ENCODE peak calls at places on chromosomes 6 and 20, in nine cellular contexts. E is psoas muscle, B is uterus, L is fibroblast of the aortic adventitia, Y is astrocyte of the spinal cord, N is GM06990, O is cardiac fibroblast, I is ovary, T is DND-41. Q is an unnamed sample.

GRCh38 chr6:109073344-109074235 is 21.1 kb downstream of the SESN1 start:
- DNase-seq in N (peak), L (peak), E (no peak), Y (peak), I (peak), O (peak), B (peak), T (peak), Q (peak)

GRCh38 chr20:60469829-60470228 is 511.6 kb downstream of the CDH26 start:
- DNase-seq in T (no peak), B (no peak), Y (no peak), E (no peak), N (no peak), L (no peak), I (no peak), O (no peak), Q (no peak)

GRCh38 chr6:160141001-160141726 is 19.5 kb downstream of the SLC22A1 start:
- DNase-seq in O (peak), B (peak), I (no peak), T (no peak), E (no peak), Y (peak), L (peak), N (no peak), Q (peak)

GRCh38 chr6:129730477-129731165 is 20.6 kb upstream of the ARHGAP18 start:
- DNase-seq in E (no peak), I (no peak), L (peak), N (peak), O (peak), Y (peak), B (no peak), T (peak), Q (peak)

GRCh38 chr6:145815351-145815772 is 767 bp upstream of the FBXO30 start:
- DNase-seq in B (peak), E (no peak), I (no peak), O (peak), N (no peak), L (no peak), T (peak), Y (peak), Q (peak)

GRCh38 chr6:168326294-168327261 is 7.0 kb upstream of the DACT2 start:
- DNase-seq in O (peak), E (no peak), N (no peak), T (no peak), B (no peak), I (no peak), Y (peak), L (peak), Q (no peak)

GRCh38 chr6:168414696-168415095 is 26.3 kb upstream of the SMOC2 start:
- DNase-seq in O (peak), I (no peak), L (peak), Y (no peak), N (no peak), B (no peak), T (no peak), E (no peak), Q (peak)

GRCh38 chr20:37988555-37988954 is 44.7 kb downstream of the TTI1 start:
- DNase-seq in N (no peak), O (no peak), I (no peak), Y (peak), B (no peak), L (no peak), E (no peak), T (no peak), Q (no peak)

GRCh38 chr6:21496749-21497148 is 96.8 kb upstream of the SOX4 start:
- DNase-seq in E (no peak), B (no peak), Y (no peak), N (no peak), T (no peak), L (peak), O (peak), I (no peak), Q (peak)

GRCh38 chr6:64049736-64050135 is 414.1 kb downstream of the PHF3 start:
- DNase-seq in E (no peak), I (no peak), O (no peak), N (no peak), Y (no peak), T (no peak), B (no peak), L (no peak), Q (no peak)

GRCh38 chr6:127880452-127880851 is 20.4 kb downstream of the THEMIS start:
- DNase-seq in B (no peak), Y (no peak), I (no peak), O (no peak), E (no peak), T (no peak), L (no peak), N (no peak), Q (no peak)

GRCh38 chr6:124676033-124676432 is 286.2 kb upstream of the RNF217 start:
- DNase-seq in L (no peak), N (no peak), E (no peak), I (no peak), O (peak), B (no peak), T (no peak), Y (peak), Q (peak)

GRCh38 chr6:40387871-40388264 is 199.3 kb downstream of the LRFN2 start:
- DNase-seq in B (no peak), T (peak), E (no peak), I (no peak), N (no peak), Y (no peak), O (no peak), L (no peak), Q (no peak)

DNA sequence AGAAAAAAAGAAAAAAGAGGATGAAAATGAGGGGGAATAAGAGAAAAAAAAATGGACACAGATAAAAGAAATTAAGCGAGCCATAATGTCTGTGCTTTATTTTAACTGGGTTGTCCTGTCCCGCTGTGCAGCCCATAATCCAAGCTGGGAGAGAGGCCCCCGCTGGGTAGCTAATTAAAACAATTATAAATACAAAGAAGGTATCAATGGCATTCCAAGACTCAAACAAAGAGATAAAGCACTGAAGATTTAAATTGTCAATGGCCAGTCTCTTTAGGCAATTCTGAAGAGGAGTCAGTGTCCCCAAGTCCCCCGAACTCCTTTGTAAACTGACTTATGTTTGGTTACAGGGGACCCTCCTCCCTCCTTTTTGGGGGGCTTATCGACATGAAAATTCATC is 143.2 kb downstream of the ZFP64 start:
- DNase-seq in B (no peak), L (no peak), I (no peak), E (no peak), N (no peak), O (no peak), Y (no peak), T (no peak), Q (no peak)
- H3K4me3 ChIP-seq in B (no peak), L (no peak), I (no peak), E (no peak), N (no peak), O (no peak), Y (no peak), T (no peak), Q (no peak)

GRCh38 chr20:51333971-51334370 is 208.5 kb downstream of the NFATC2 start:
- DNase-seq in O (no peak), E (no peak), T (no peak), B (no peak), L (no peak), I (no peak), N (no peak), Y (no peak), Q (no peak)

GRCh38 chr20:51334609-51335008 is 207.9 kb downstream of the NFATC2 start:
- DNase-seq in O (no peak), T (no peak), Y (no peak), B (no peak), N (no peak), E (no peak), I (no peak), L (no peak), Q (no peak)

GRCh38 chr20:51337126-51337805 is 205.3 kb downstream of the NFATC2 start:
- DNase-seq in O (no peak), I (no peak), L (no peak), T (no peak), N (no peak), Y (no peak), B (no peak), E (no peak), Q (no peak)

GRCh38 chr20:51333446-51333845 is 209.1 kb downstream of the NFATC2 start:
- DNase-seq in B (no peak), E (no peak), I (no peak), N (no peak), L (no peak), Y (no peak), O (no peak), T (no peak), Q (no peak)

DNA sequence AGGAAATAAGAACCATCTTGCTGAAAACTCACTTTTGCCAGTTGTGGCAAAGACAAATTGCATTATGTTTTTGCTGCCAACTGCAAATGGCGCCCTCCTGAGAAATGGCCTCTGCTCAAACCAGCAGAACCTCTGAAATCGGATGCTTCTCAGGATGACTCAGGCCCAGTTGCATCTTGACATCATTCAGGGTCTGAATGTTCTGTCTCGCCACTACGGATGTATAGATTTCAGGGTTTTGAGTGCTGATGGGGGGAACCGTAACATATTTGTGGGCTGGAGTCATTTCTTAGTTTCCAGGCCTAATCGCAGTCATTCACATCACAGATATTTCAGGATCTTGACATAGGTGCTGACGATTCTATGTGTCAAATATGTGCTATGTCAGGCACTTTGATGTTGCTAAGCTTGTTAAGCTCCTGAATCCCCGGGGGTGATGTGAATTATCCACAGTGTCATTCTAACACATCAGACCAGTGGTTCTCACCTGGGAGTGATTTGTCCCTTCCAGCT is 207.1 kb downstream of the NFATC2 start:
- DNase-seq in E (no peak), Y (peak), I (no peak), L (peak), N (peak), O (peak), T (no peak), B (no peak), Q (peak)
- TF ChIP-seq CTCF in E (no peak), Y (peak), I (no peak), L (no peak), N (no peak), O (no peak), T (no peak), B (no peak), Q (peak)

GRCh38 chr20:9070304-9070703 is 1.4 kb downstream of the PLCB4 start:
- DNase-seq in Y (no peak), E (no peak), L (no peak), N (no peak), O (no peak), I (no peak), T (no peak), B (no peak), Q (no peak)
- H3K4me3 ChIP-seq in Y (no peak), E (peak), L (no peak), N (no peak), O (no peak), I (no peak), T (no peak), B (no peak), Q (no peak)

GRCh38 chr6:33030245-33030644 is 20.9 kb upstream of the HLA-DOA start:
- DNase-seq in Y (no peak), N (no peak), B (no peak), I (no peak), T (no peak), L (no peak), E (no peak), O (no peak), Q (no peak)
- TF ChIP-seq CTCF in Y (no peak), N (no peak), B (no peak), I (no peak), T (no peak), L (no peak), E (no peak), O (no peak), Q (no peak)

DNA sequence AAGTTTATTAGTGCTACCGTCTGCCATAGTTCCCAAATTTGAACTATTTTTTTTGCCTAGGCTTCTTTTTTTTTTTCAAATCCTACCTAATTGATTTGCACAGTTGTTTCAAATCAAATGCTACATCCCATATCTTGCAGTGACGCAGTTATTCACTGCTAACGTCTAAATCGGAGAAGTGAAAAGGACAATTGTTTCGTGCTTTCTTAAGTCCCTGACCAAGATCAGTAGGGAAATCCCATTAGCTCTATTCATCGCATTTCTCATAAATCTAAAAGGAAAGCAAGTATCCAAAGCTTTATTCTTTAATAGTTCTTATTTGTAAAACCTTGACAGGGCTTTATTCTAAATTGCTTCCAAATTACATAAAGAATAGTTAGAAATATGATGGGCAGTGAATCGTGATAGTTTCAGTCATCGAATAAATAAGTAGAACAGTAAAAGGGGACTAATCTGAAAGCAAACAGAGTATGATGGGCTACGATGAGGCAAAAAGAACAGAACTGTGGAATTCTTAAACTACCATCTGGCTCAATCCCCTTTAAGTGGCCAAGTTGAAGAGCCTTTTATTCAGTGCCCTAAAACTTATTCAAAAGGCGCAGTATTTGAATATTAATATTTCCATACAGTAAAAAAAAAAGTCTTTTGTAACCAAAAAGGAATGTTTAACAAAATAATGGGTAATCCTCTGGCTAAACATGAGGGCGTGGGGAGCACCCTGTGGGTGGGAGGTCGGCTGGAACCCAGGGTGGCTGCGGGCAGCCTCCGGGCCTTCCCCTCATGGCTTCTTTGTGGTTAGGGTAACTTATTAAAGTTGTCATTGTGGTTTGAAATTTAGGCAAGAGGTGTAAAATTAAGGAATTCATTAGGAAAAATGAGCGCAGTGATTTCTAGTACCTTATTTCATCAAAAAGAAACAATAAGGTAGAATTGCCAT is 3.0 kb upstream of the ARID1B start:
- DNase-seq in O (peak), N (no peak), T (no peak), E (no peak), I (no peak), L (peak), Y (no peak), B (no peak), Q (peak)
- H3K4me3 ChIP-seq in O (no peak), N (no peak), T (no peak), E (peak), I (no peak), L (no peak), Y (no peak), B (peak), Q (no peak)

GRCh38 chr20:32603046-32603726 is 18.1 kb upstream of the NOL4L start:
- DNase-seq in N (peak), E (no peak), L (no peak), O (no peak), B (no peak), Y (no peak), I (no peak), T (no peak), Q (no peak)
- TF ChIP-seq CTCF in N (no peak), E (no peak), L (no peak), O (no peak), B (no peak), Y (no peak), I (no peak), T (no peak), Q (no peak)

DNA sequence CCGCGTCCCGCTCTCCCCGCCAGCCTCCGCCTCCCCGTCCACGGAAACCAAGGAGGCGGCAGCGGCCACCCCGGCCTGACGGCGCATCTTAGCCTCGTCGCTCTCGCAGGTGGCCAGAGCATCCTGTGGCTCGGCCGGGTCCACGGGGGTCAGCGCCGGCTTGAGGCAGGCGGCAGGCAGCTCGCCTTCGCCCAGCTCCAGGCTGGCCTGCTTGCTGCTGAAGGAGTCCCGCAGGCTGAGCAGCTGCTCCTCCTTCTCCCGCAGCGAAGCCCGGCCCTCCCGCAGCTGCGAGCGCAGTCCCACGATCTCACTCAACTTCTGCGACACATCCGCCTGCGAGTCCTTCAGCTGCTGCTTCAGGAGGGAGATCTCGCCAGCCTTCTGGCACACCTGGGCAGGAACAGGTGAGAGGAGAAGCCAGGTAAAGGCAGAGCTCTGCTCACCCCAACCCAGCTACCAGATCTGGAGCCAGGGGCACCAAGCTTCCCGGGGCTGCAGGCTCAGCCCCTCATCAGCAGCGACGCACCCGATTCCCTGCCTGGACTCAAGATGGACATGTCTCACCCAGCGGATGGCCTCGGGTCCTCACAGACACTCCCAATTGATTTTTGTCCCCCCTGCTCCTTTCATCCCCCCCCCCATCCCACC is 5.2 kb upstream of the FASTKD5 start:
- DNase-seq in E (no peak), I (no peak), B (no peak), N (no peak), T (no peak), L (no peak), O (no peak), Y (no peak), Q (no peak)
- H3K4me3 ChIP-seq in E (peak), I (no peak), B (no peak), N (no peak), T (no peak), L (no peak), O (no peak), Y (no peak), Q (no peak)

DNA sequence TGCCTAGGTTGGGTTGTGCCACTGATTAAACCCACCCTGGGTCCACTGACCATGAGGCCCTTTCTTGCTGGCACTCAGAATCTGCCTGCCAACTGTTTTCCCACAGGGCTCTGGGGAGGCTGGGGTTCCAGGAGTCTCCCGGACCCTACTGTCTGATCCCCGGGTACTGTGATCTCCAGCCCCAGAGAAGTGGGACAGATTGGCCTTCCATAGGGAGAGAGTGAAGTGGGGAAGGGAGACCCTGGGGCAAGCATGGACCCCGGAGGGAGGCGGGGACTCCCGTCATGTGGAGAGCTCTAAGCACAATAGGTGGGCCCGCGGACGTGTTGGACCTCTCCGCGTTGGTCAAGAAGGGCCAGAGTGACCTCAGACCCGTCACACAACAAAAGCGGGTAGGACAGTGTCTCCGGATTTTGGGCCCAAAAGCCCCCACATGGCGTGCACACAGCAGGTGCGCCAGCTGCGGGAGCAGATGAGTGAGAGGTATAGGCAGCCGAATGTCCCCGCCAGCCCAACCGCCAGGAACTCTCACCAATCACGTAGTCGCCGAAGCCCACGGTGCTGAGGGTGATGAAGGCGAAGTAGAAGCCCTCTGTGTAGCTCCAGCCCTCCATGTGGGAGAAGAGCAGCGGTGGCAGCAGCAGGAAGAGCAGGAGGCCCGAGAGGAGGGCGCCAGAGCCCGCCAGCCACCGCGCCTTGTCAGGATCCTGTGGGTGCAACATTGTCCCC is 10.6 kb downstream of the KCNK17 start:
- DNase-seq in I (no peak), Y (no peak), N (no peak), E (no peak), B (no peak), T (no peak), O (no peak), L (no peak), Q (no peak)
- TF ChIP-seq CTCF in I (no peak), Y (no peak), N (no peak), E (no peak), B (no peak), T (no peak), O (no peak), L (no peak), Q (no peak)

GRCh38 chr6:135362124-135362523 is 135.4 kb downstream of the AHI1 start:
- DNase-seq in E (no peak), B (no peak), N (no peak), Y (no peak), T (no peak), L (no peak), O (no peak), I (no peak), Q (no peak)

GRCh38 chr6:135354407-135354806 is 143.1 kb downstream of the AHI1 start:
- DNase-seq in E (no peak), B (no peak), T (no peak), O (no peak), N (no peak), Y (no peak), I (no peak), L (no peak), Q (no peak)

GRCh38 chr6:135358907-135359459 is 138.6 kb downstream of the AHI1 start:
- DNase-seq in B (no peak), I (no peak), T (no peak), O (peak), E (no peak), L (peak), N (no peak), Y (peak), Q (peak)

GRCh38 chr6:135360222-135360621 is 137.3 kb downstream of the AHI1 start:
- DNase-seq in E (no peak), T (no peak), I (no peak), L (no peak), N (no peak), B (no peak), O (no peak), Y (no peak), Q (no peak)

DNA sequence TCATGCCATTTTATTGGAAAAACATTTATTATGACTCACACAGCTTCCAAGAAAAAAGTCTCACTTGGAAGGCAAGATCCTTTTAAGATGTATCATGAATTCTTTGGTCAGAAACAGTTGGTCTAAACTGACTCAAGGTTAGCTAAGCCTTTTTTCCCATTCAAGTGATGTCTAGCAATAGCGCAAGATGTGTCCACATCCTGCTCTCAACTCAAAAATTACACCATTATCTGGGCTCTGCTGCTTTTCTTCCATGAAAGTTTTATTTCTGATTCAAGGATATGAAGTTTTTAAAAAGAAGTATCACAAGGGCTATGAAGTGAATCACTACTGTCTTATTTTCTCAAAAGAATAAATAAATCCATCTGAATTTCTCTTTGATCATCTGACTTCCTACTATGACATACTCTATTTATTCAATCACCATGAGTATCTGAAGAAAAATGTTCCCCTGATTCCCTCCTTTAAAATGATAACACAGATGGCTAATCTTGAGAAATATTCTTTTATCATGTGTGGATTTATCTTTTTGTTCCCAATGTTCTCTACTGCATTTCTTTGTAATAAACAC is 139.2 kb downstream of the AHI1 start:
- DNase-seq in I (no peak), B (no peak), O (peak), Y (peak), E (no peak), T (no peak), N (no peak), L (peak), Q (peak)
- H3K4me3 ChIP-seq in I (no peak), B (no peak), O (no peak), Y (no peak), E (no peak), T (no peak), N (no peak), L (peak), Q (peak)